ENCODE peak calls at places on chromosomes 16 and 17, in six cellular contexts. One of them, this sample, is unnamed.

GRCh38 chr17:39393732-39394131 is 7.7 kb downstream of the FBXL20 start:
- DNase-seq in heart left ventricle: no peak
- DNase-seq in lower lobe of right lung: no peak
- DNase-seq in psoas muscle: no peak
- DNase-seq in body of pancreas: no peak
- DNase-seq in BJ: no peak
- DNase-seq in this sample: no peak

GRCh38 chr17:31392002-31392855 is 754 bp downstream of the RAB11FIP4 start:
- DNase-seq in body of pancreas: no peak
- DNase-seq in BJ: no peak
- DNase-seq in heart left ventricle: no peak
- DNase-seq in psoas muscle: no peak
- DNase-seq in lower lobe of right lung: no peak
- DNase-seq in this sample: no peak

GRCh38 chr16:50977064-50977621 is 173.9 kb downstream of the SALL1 start:
- DNase-seq in lower lobe of right lung: no peak
- DNase-seq in BJ: no peak
- DNase-seq in psoas muscle: no peak
- DNase-seq in body of pancreas: no peak
- DNase-seq in heart left ventricle: no peak
- DNase-seq in this sample: no peak

GRCh38 chr17:64216385-64217248 is 46.4 kb downstream of the TEX2 start:
- DNase-seq in BJ: no peak
- DNase-seq in body of pancreas: peak; percentile 65
- DNase-seq in lower lobe of right lung: no peak
- DNase-seq in psoas muscle: peak; percentile 44
- DNase-seq in heart left ventricle: peak; percentile 59
- DNase-seq in this sample: peak; percentile 26

GRCh38 chr16:77711775-77712174 is 10.5 kb upstream of the NUDT7 start:
- DNase-seq in lower lobe of right lung: no peak
- DNase-seq in heart left ventricle: no peak
- DNase-seq in body of pancreas: peak; percentile 13
- DNase-seq in BJ: no peak
- DNase-seq in psoas muscle: no peak
- DNase-seq in this sample: peak; percentile 37

GRCh38 chr16:454397-454940 is 29.0 kb downstream of the RAB11FIP3 start:
- DNase-seq in heart left ventricle: no peak
- DNase-seq in body of pancreas: no peak
- DNase-seq in BJ: no peak
- DNase-seq in psoas muscle: no peak
- DNase-seq in lower lobe of right lung: no peak
- DNase-seq in this sample: no peak

GRCh38 chr17:40501499-40501911 is at the start of gene TNS4:
- DNase-seq in body of pancreas: no peak
- DNase-seq in heart left ventricle: no peak
- DNase-seq in BJ: no peak
- DNase-seq in psoas muscle: no peak
- DNase-seq in lower lobe of right lung: no peak
- DNase-seq in this sample: no peak

GRCh38 chr16:54817432-54817831 is 113.2 kb upstream of the IRX5 start:
- DNase-seq in BJ: no peak
- DNase-seq in heart left ventricle: no peak
- DNase-seq in lower lobe of right lung: no peak
- DNase-seq in psoas muscle: no peak
- DNase-seq in body of pancreas: no peak
- DNase-seq in this sample: no peak

GRCh38 chr16:67928147-67928546 is 3.5 kb downstream of the CTRL start:
- DNase-seq in BJ: no peak
- DNase-seq in heart left ventricle: peak; percentile 20
- DNase-seq in lower lobe of right lung: no peak
- DNase-seq in body of pancreas: peak; percentile 30
- DNase-seq in psoas muscle: no peak
- DNase-seq in this sample: no peak

GRCh38 chr17:40980594-40980993 is 3.5 kb downstream of the KRT40 start:
- DNase-seq in psoas muscle: peak; percentile 17
- DNase-seq in heart left ventricle: no peak
- DNase-seq in lower lobe of right lung: no peak
- DNase-seq in BJ: no peak
- DNase-seq in body of pancreas: peak; percentile 20
- DNase-seq in this sample: peak; percentile 12

GRCh38 chr16:83733301-83733700 is 74.5 kb upstream of the HSBP1 start:
- DNase-seq in heart left ventricle: peak; percentile 50
- DNase-seq in lower lobe of right lung: no peak
- DNase-seq in body of pancreas: no peak
- DNase-seq in psoas muscle: no peak
- DNase-seq in BJ: no peak
- DNase-seq in this sample: no peak

GRCh38 chr17:68763551-68763950 is 162.4 kb upstream of the FAM20A start:
- DNase-seq in lower lobe of right lung: no peak
- DNase-seq in BJ: no peak
- DNase-seq in heart left ventricle: no peak
- DNase-seq in psoas muscle: no peak
- DNase-seq in body of pancreas: no peak
- DNase-seq in this sample: no peak

GRCh38 chr17:78249836-78250806 is 18.7 kb downstream of the TMEM235 start:
- DNase-seq in heart left ventricle: peak; percentile 14
- DNase-seq in body of pancreas: no peak
- DNase-seq in BJ: no peak
- DNase-seq in lower lobe of right lung: no peak
- DNase-seq in psoas muscle: no peak
- DNase-seq in this sample: no peak

GRCh38 chr17:60153606-60154355 is 4.0 kb downstream of the CA4 start:
- DNase-seq in body of pancreas: no peak
- DNase-seq in heart left ventricle: no peak
- DNase-seq in psoas muscle: no peak
- DNase-seq in BJ: no peak
- DNase-seq in lower lobe of right lung: peak; percentile 24
- DNase-seq in this sample: no peak

GRCh38 chr17:35068249-35068648 is 4.7 kb upstream of the RFFL start:
- DNase-seq in heart left ventricle: no peak
- DNase-seq in psoas muscle: no peak
- DNase-seq in body of pancreas: no peak
- DNase-seq in lower lobe of right lung: no peak
- DNase-seq in BJ: no peak
- DNase-seq in this sample: no peak
- TF ChIP-seq CTCF in heart left ventricle: no peak
- TF ChIP-seq CTCF in psoas muscle: no peak
- TF ChIP-seq CTCF in body of pancreas: no peak
- TF ChIP-seq CTCF in lower lobe of right lung: no peak
- TF ChIP-seq CTCF in BJ: no peak
- TF ChIP-seq CTCF in this sample: no peak

DNA sequence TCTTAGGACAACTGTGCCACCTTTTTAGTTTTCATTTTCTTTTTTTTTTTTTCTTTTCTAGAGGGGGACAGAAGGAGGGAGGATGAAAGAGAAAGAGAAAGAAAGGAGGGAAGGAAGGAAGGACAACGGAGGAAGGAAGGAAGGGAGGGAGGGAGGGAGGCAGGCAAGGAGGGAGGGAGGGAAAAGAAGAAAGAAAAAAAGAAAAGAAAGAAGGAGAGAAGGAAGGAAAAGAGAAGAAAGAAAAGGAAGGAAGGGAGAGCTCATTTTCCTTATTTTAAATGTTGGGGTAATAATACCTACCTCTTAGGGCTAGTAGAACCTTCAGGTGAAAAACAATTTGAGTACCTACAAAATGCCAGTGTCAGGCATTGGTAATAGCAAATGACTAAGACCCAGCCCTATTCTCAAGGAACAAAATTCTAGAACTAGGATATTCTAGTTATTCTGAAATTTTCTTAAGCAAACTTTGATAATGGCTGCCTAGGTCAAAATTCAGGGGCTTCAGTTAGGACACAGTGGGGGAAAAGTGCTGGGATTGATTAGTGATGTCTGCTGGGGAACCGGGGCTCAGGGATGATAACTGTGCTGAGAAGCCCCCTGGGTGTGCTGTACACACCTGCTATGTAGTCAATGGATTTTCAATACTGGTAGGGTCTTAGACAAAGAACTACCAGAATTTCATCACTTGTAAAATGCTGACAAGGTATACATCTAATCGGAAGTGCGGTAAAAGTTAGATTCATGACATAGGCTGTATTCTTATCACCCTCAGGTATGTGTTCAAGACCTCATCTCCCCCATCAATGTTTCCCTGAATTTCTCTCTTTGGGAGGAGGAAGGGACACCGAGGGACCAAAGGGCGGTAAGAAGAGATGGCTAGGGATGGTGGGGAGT is 22.7 kb downstream of the ZNF768 start:
- DNase-seq in heart left ventricle: no peak
- DNase-seq in body of pancreas: no peak
- DNase-seq in lower lobe of right lung: no peak
- DNase-seq in BJ: no peak
- DNase-seq in psoas muscle: no peak
- DNase-seq in this sample: no peak
- H3K4me3 ChIP-seq in heart left ventricle: no peak overlapping the region
- H3K4me3 ChIP-seq in body of pancreas: no peak overlapping the region
- H3K4me3 ChIP-seq in lower lobe of right lung: no peak overlapping the region
- H3K4me3 ChIP-seq in BJ: no peak overlapping the region
- H3K4me3 ChIP-seq in psoas muscle: no peak overlapping the region
- H3K4me3 ChIP-seq in this sample: no peak overlapping the region

GRCh38 chr16:20741555-20742285 is at the start of gene THUMPD1:
- DNase-seq in body of pancreas: peak; percentile 99
- DNase-seq in BJ: peak; percentile 68
- DNase-seq in lower lobe of right lung: peak; percentile 98
- DNase-seq in heart left ventricle: peak; percentile 97
- DNase-seq in psoas muscle: peak; percentile 98
- DNase-seq in this sample: peak; percentile 87
- TF ChIP-seq CTCF in body of pancreas: peak; percentile 21
- TF ChIP-seq CTCF in BJ: peak; percentile 37
- TF ChIP-seq CTCF in lower lobe of right lung: peak; percentile 37
- TF ChIP-seq CTCF in heart left ventricle: no peak
- TF ChIP-seq CTCF in psoas muscle: no peak
- TF ChIP-seq CTCF in this sample: peak; percentile 21

DNA sequence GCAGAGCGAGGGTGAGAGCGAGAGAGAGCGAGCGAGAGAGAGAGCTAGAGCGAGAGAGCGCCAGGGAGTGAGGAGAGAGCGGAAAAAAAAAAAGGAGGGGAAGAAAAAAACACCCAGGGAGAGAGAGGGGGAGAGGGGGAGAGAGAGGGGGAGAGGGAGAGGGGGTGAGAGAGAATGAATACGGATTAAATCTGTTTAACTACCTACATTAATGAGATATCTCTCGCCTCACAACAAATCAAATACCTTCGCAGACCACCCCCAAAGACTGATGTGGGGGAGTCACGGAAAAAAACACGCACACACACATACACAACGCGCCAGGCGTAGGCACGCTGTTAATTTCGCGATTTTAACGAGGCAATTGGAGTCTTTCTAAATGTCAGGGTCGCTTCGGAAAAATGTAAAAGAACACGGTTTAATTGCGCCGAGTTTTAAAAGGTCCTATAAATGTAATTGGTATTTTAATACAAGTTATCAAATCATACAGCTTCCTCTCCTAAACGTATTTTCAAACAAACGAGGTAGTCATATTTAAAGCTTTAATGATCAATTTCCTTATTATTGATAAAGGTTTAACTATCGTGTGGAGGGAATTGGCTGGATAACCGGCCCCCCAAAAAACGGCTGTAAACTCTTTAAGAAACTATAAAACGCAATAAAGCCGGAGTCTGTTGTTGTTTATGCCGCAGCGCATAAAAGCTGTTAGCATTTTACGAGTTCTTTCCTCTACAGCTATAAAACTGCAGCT is at the start of gene HOXB8:
- DNase-seq in body of pancreas: no peak
- DNase-seq in lower lobe of right lung: no peak
- DNase-seq in psoas muscle: no peak
- DNase-seq in BJ: no peak
- DNase-seq in heart left ventricle: no peak
- DNase-seq in this sample: no peak
- H3K4me3 ChIP-seq in body of pancreas: no peak within 1 kb of the TSS
- H3K4me3 ChIP-seq in lower lobe of right lung: peak within 1 kb of the TSS; percentile 28
- H3K4me3 ChIP-seq in psoas muscle: peak within 1 kb of the TSS; percentile 77
- H3K4me3 ChIP-seq in BJ: no peak within 1 kb of the TSS
- H3K4me3 ChIP-seq in heart left ventricle: peak within 1 kb of the TSS; percentile 12
- H3K4me3 ChIP-seq in this sample: no peak within 1 kb of the TSS

GRCh38 chr17:9802294-9802693 is 10.9 kb upstream of the DHRS7C start:
- DNase-seq in psoas muscle: no peak
- DNase-seq in lower lobe of right lung: no peak
- DNase-seq in body of pancreas: no peak
- DNase-seq in BJ: peak; percentile 21
- DNase-seq in heart left ventricle: peak; percentile 59
- DNase-seq in this sample: no peak
- TF ChIP-seq CTCF in psoas muscle: no peak
- TF ChIP-seq CTCF in lower lobe of right lung: no peak
- TF ChIP-seq CTCF in body of pancreas: no peak
- TF ChIP-seq CTCF in BJ: no peak
- TF ChIP-seq CTCF in heart left ventricle: no peak
- TF ChIP-seq CTCF in this sample: no peak

GRCh38 chr16:57260294-57260929 is 15.4 kb downstream of the ARL2BP start:
- DNase-seq in psoas muscle: no peak
- DNase-seq in heart left ventricle: peak; percentile 33
- DNase-seq in BJ: peak; percentile 15
- DNase-seq in body of pancreas: no peak
- DNase-seq in lower lobe of right lung: peak; percentile 41
- DNase-seq in this sample: peak; percentile 60
- H3K4me3 ChIP-seq in psoas muscle: no peak overlapping the region
- H3K4me3 ChIP-seq in heart left ventricle: no peak overlapping the region
- H3K4me3 ChIP-seq in BJ: no peak overlapping the region
- H3K4me3 ChIP-seq in body of pancreas: no peak overlapping the region
- H3K4me3 ChIP-seq in lower lobe of right lung: no peak overlapping the region
- H3K4me3 ChIP-seq in this sample: no peak overlapping the region

This sample was measured in astrocyte of the cerebellum.